ENCODE peak calls at places on chromosomes 5 and 9, in nine cellular contexts. A is heart left ventricle, M is BJ, V is fibroblast of mammary gland, S is uterus, B is retinal pigment epithelial cell, J is tibial artery, D is transverse colon, Q is pancreas. P is an unnamed sample.

GRCh38 chr5:132136906-132137305 is 63.3 kb downstream of the CSF2 start:
- DNase-seq in J (no peak), D (no peak), M (peak), Q (no peak), S (no peak), A (no peak), V (peak), B (no peak), P (no peak)

GRCh38 chr5:139711067-139711851 is 63.1 kb downstream of the CXXC5 start:
- DNase-seq in Q (peak), A (no peak), D (peak), S (peak), J (no peak), B (no peak), V (peak), M (no peak), P (no peak)

GRCh38 chr5:134579284-134579771 is 53.3 kb downstream of the SAR1B start:
- DNase-seq in V (no peak), A (no peak), Q (peak), D (no peak), J (no peak), M (no peak), B (no peak), S (no peak), P (no peak)

GRCh38 chr5:135473956-135474670 is 22.0 kb upstream of the TIFAB start:
- DNase-seq in Q (no peak), V (no peak), S (no peak), D (no peak), B (no peak), A (peak), J (no peak), M (no peak), P (no peak)

GRCh38 chr9:129399301-129399990 is 221.4 kb upstream of the IER5L start:
- DNase-seq in D (no peak), V (no peak), J (no peak), S (peak), Q (peak), A (peak), B (no peak), M (no peak), P (no peak)

GRCh38 chr9:5786370-5787127 is 46.4 kb downstream of the ERMP1 start:
- DNase-seq in S (no peak), D (no peak), V (peak), J (no peak), A (no peak), B (no peak), Q (no peak), M (no peak), P (no peak)

GRCh38 chr9:20854444-20854843 is 170.4 kb downstream of the FOCAD start:
- DNase-seq in M (no peak), D (no peak), B (no peak), A (no peak), S (no peak), V (no peak), J (no peak), Q (no peak), P (no peak)

GRCh38 chr5:386432-387341 is 56.3 kb upstream of the EXOC3 start:
- DNase-seq in M (no peak), S (no peak), D (no peak), Q (peak), V (peak), A (peak), B (no peak), J (no peak), P (no peak)

GRCh38 chr9:3807601-3808000 is 281.8 kb upstream of the RFX3 start:
- DNase-seq in V (peak), M (no peak), J (no peak), A (no peak), B (no peak), Q (no peak), S (no peak), D (no peak), P (no peak)

GRCh38 chr5:142915840-142916424 is 145.8 kb downstream of the ARHGAP26 start:
- DNase-seq in M (no peak), B (no peak), Q (peak), V (peak), J (no peak), D (peak), A (no peak), S (no peak), P (no peak)

GRCh38 chr9:16085167-16085718 is 532.4 kb downstream of the CCDC171 start:
- DNase-seq in J (peak), B (no peak), Q (no peak), V (peak), A (no peak), M (no peak), S (peak), D (no peak), P (no peak)

GRCh38 chr5:134784241-134784920 is 25.8 kb downstream of the DDX46 start:
- DNase-seq in J (no peak), B (no peak), Q (no peak), M (no peak), A (no peak), S (no peak), D (no peak), V (peak), P (no peak)

GRCh38 chr5:172940242-172941066 is 18.8 kb upstream of the RPL26L1 start:
- DNase-seq in A (no peak), B (no peak), J (no peak), V (no peak), D (no peak), M (no peak), Q (peak), S (no peak), P (no peak)

GRCh38 chr9:98541684-98542230 is 167.0 kb downstream of the GABBR2 start:
- DNase-seq in S (no peak), V (no peak), A (no peak), Q (no peak), J (no peak), B (no peak), D (no peak), M (no peak), P (no peak)

GRCh38 chr5:53560506-53561191 is at the start of gene NDUFS4:
- DNase-seq in M (peak), Q (peak), D (peak), B (peak), A (peak), J (peak), S (peak), V (peak), P (peak)

GRCh38 chr5:74865799-74866652 is at the start of gene FAM169A:
- DNase-seq in B (no peak), A (peak), D (peak), Q (peak), J (no peak), V (peak), S (no peak), M (no peak), P (no peak)

GRCh38 chr9:2420488-2421056 is 201.0 kb upstream of the VLDLR start:
- DNase-seq in M (no peak), A (no peak), S (no peak), J (no peak), D (no peak), Q (no peak), B (no peak), V (no peak), P (no peak)

GRCh38 chr5:97111004-97111403 is 31.4 kb downstream of the LIX1 start:
- DNase-seq in M (no peak), J (no peak), S (no peak), D (no peak), B (no peak), A (no peak), Q (no peak), V (no peak), P (no peak)

GRCh38 chr5:88370824-88371223 is 102.2 kb upstream of the TMEM161B start:
- DNase-seq in V (no peak), S (no peak), M (no peak), B (no peak), Q (no peak), A (no peak), D (no peak), J (no peak), P (no peak)

GRCh38 chr9:72315089-72315509 is 49.9 kb downstream of the ZFAND5 start:
- DNase-seq in J (peak), Q (peak), S (peak), V (peak), D (peak), M (peak), B (peak), A (peak), P (peak)

GRCh38 chr5:124302504-124302903 is 443.9 kb downstream of the ZNF608 start:
- DNase-seq in M (no peak), S (no peak), D (no peak), V (peak), Q (no peak), B (no peak), J (no peak), A (no peak), P (no peak)

GRCh38 chr9:5892456-5893133 is 1.9 kb downstream of the MLANA start:
- DNase-seq in D (no peak), S (peak), V (no peak), A (no peak), M (no peak), Q (no peak), J (no peak), B (no peak), P (no peak)

GRCh38 chr5:35861718-35862117 is 5.0 kb downstream of the IL7R start:
- DNase-seq in D (no peak), V (no peak), Q (no peak), J (no peak), S (no peak), M (no peak), B (no peak), A (no peak), P (no peak)

GRCh38 chr9:127812936-127813675 is 10.4 kb downstream of the FPGS start:
- DNase-seq in J (no peak), M (no peak), S (no peak), B (no peak), V (no peak), Q (no peak), D (no peak), A (no peak), P (no peak)

GRCh38 chr5:138752341-138752950 is 779 bp upstream of the CTNNA1 start:
- DNase-seq in M (no peak), S (peak), Q (no peak), J (peak), B (no peak), D (peak), V (no peak), A (no peak), P (no peak)

GRCh38 chr5:84688566-84688965 is 303.9 kb upstream of the EDIL3 start:
- DNase-seq in M (peak), B (no peak), Q (no peak), V (peak), S (no peak), J (no peak), D (no peak), A (no peak), P (no peak)

GRCh38 chr9:136974834-136975535 is 2.3 kb upstream of the PTGDS start:
- DNase-seq in M (no peak), Q (no peak), D (no peak), S (no peak), B (no peak), V (no peak), J (no peak), A (no peak), P (no peak)

GRCh38 chr5:154543380-154543779 is 65.4 kb upstream of the HAND1 start:
- DNase-seq in V (peak), J (no peak), Q (no peak), M (no peak), B (no peak), D (no peak), A (no peak), S (no peak), P (no peak)

GRCh38 chr5:79798892-79799590 is 109.4 kb downstream of the CMYA5 start:
- DNase-seq in S (no peak), B (no peak), Q (no peak), M (no peak), D (no peak), V (no peak), A (no peak), J (no peak), P (no peak)

GRCh38 chr5:429453-430188 is 13.4 kb upstream of the EXOC3 start:
- DNase-seq in S (no peak), V (peak), J (peak), D (peak), M (peak), A (peak), B (no peak), Q (peak), P (no peak)

GRCh38 chr9:21549251-21549765 is 67.2 kb upstream of the IFNE start:
- DNase-seq in S (no peak), Q (no peak), D (peak), B (peak), V (peak), A (no peak), J (no peak), M (peak), P (peak)

GRCh38 chr5:174383196-174384178 is 338.0 kb downstream of the NSG2 start:
- DNase-seq in J (no peak), M (no peak), S (no peak), B (no peak), Q (no peak), D (no peak), A (no peak), V (peak), P (no peak)

GRCh38 chr5:54881286-54882005 is 103.9 kb downstream of the ESM1 start:
- DNase-seq in J (no peak), S (no peak), D (no peak), A (no peak), M (no peak), V (no peak), B (no peak), Q (no peak), P (no peak)

GRCh38 chr5:181167814-181168488 is 20.6 kb downstream of the OR2V2 start:
- DNase-seq in V (no peak), Q (no peak), D (no peak), A (no peak), S (no peak), B (no peak), J (no peak), M (no peak), P (no peak)

GRCh38 chr5:181168595-181169118 is 21.3 kb downstream of the OR2V2 start:
- DNase-seq in A (no peak), B (no peak), Q (no peak), J (no peak), S (no peak), M (no peak), V (no peak), D (no peak), P (no peak)

GRCh38 chr5:181170996-181171395 is 23.6 kb downstream of the OR2V2 start:
- DNase-seq in D (no peak), A (no peak), B (no peak), Q (no peak), S (no peak), M (no peak), V (no peak), J (no peak), P (peak)

GRCh38 chr5:181171782-181172181 is 24.4 kb downstream of the OR2V2 start:
- DNase-seq in J (no peak), V (no peak), Q (no peak), A (no peak), D (no peak), M (no peak), B (no peak), S (no peak), P (no peak)

DNA sequence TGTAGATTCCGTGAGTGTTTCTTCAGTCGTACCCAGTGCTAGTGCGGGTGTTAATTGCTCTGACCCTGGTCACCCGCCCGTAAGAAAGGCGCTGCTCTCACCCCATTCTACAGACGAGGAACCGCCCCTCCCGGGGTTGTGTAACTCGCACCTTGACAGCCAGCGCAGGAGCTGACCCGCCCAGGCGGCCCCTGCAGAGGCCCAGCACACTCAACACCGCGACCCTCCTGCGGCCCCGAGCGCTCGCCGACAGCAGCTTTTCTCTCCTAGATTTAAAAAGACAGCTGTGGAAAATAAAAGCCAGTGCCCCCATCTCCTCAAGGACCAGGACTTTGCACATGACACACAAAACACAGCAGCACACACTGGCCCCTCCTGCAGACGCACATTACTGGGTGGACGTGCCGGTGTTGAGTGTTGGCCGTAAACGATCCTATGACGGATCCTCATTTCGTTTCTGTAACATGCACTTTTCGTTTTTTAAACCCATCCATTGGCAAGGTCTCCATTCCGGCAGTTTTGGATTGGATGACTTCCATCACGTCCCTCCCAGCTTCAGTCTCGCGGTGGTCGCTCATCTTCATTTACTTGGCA is 22.9 kb downstream of the OR2V2 start:
- DNase-seq in S (no peak), A (no peak), V (no peak), B (no peak), D (no peak), Q (peak), M (no peak), J (no peak), P (no peak)
- H3K4me3 ChIP-seq in S (no peak), A (no peak), V (peak), B (peak), D (no peak), Q (no peak), M (no peak), J (no peak), P (peak)

GRCh38 chr9:27528886-27529315 is 713 bp downstream of the MOB3B start:
- DNase-seq in A (peak), J (peak), Q (peak), D (peak), M (no peak), B (no peak), V (no peak), S (peak), P (no peak)
- TF ChIP-seq CTCF in A (no peak), J (no peak), Q (no peak), D (no peak), M (no peak), B (peak), V (no peak), S (no peak), P (no peak)

DNA sequence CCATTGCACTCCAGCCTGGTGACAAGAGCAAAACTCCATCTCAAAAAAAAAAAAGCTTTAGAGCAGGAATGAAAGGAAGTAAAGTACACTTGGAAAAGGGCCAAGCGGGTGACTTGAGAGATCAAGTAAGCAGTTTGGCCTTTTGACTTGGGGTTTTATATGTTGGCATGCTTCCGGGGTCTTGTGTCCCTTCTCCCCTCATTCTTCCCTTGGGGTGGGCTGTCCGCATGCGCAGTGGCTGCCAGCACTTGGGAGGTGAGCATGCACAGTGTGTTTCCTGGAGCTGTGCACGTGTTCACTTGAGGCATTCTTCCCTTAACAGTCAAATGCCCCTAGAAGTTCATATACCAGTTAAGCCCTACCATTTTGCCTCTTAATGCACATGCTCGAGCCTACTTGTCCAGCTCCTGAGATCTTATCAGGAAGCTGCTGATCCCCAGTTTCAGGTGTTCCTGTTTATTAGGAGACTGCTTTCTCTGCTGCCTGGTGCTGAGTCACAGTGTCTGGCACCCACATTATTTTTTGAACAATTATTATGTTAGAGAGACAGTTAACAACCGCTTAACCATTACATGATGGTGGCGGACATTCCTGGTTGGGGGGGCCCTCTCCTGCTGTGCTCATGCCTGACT is 32.6 kb upstream of the PRRC2B start:
- DNase-seq in A (peak), D (peak), V (peak), B (peak), Q (peak), J (no peak), M (no peak), S (no peak), P (no peak)
- H3K4me3 ChIP-seq in A (no peak), D (no peak), V (no peak), B (no peak), Q (no peak), J (no peak), M (no peak), S (no peak), P (no peak)

GRCh38 chr9:134965421-134965820 is 47.7 kb upstream of the FCN1 start:
- DNase-seq in A (no peak), S (no peak), V (no peak), J (no peak), D (no peak), Q (peak), B (no peak), M (no peak), P (no peak)
- TF ChIP-seq CTCF in A (no peak), S (no peak), V (no peak), J (no peak), D (no peak), Q (no peak), B (no peak), M (no peak), P (no peak)

GRCh38 chr5:68289576-68289975 is 74.0 kb downstream of the PIK3R1 start:
- DNase-seq in V (no peak), B (no peak), D (no peak), A (no peak), J (no peak), Q (no peak), M (no peak), S (no peak), P (no peak)

GRCh38 chr5:68287976-68288755 is 72.6 kb downstream of the PIK3R1 start:
- DNase-seq in Q (peak), V (peak), M (no peak), D (peak), J (peak), A (peak), B (no peak), S (peak), P (no peak)

GRCh38 chr5:68292316-68292715 is 76.8 kb downstream of the PIK3R1 start:
- DNase-seq in S (no peak), D (no peak), B (no peak), M (no peak), Q (no peak), A (no peak), J (no peak), V (no peak), P (no peak)

GRCh38 chr5:68288756-68289134 is 73.2 kb downstream of the PIK3R1 start:
- DNase-seq in D (no peak), V (no peak), Q (peak), B (no peak), S (no peak), A (no peak), M (no peak), J (no peak), P (no peak)

GRCh38 chr5:68290260-68290674 is 74.7 kb downstream of the PIK3R1 start:
- DNase-seq in J (no peak), V (peak), D (peak), S (no peak), M (no peak), A (no peak), Q (no peak), B (peak), P (no peak)
- H3K4me3 ChIP-seq in J (peak), V (no peak), D (no peak), S (peak), M (peak), A (peak), Q (no peak), B (no peak), P (peak)

P was measured in epithelial cell of proximal tubule.